ENCODE peak calls at places on chromosomes 13 and 19, in eight cellular contexts. D, B, I, E, G, N, M and L are unnamed samples.
A peak's percentile ranks its signal among the peaks of the same experiment; 100 is the strongest.

GRCh38 chr13:60990032-60990733 is 425.5 kb downstream of the PCDH20 start:
- DNase-seq in M (no peak), D (no peak), G (no peak), N (no peak), B (no peak), I (no peak), E (no peak), L (no peak)

GRCh38 chr19:21912654-21913053 is 76.7 kb upstream of the ZNF43 start:
- DNase-seq in I (no peak), B (no peak), N (no peak), G (no peak), D (no peak), M (no peak), E (no peak), L (no peak)

GRCh38 chr19:38031423-38031770 is 124.4 kb downstream of the SIPA1L3 start:
- DNase-seq in B (peak; percentile 87), E (no peak), D (peak; percentile 91), N (no peak), M (no peak), I (peak; percentile 78), G (no peak), L (peak; percentile 91)

GRCh38 chr13:48761256-48761655 is 107.5 kb downstream of the CYSLTR2 start:
- DNase-seq in E (no peak), I (no peak), M (no peak), N (no peak), G (no peak), D (no peak), B (peak; percentile 58), L (no peak)

GRCh38 chr13:46885018-46885417 is 11.8 kb downstream of the HTR2A start:
- DNase-seq in E (no peak), N (no peak), I (no peak), B (peak; percentile 49), D (no peak), G (no peak), M (no peak), L (no peak)

GRCh38 chr19:3986260-3987041 is 1.2 kb upstream of the EEF2 start:
- DNase-seq in B (peak; percentile 73), M (peak; percentile 51), I (peak; percentile 87), E (peak; percentile 72), G (peak; percentile 69), N (no peak), D (peak; percentile 85), L (peak; percentile 77)

GRCh38 chr19:33988601-33989000 is 183.7 kb upstream of the LSM14A start:
- DNase-seq in E (no peak), B (peak; percentile 1), I (no peak), D (no peak), M (no peak), N (no peak), G (no peak), L (no peak)

GRCh38 chr19:29211562-29212416 is 1.2 kb downstream of the UQCRFS1 start:
- DNase-seq in M (peak; percentile 60), N (no peak), D (peak; percentile 27), B (peak; percentile 12), G (no peak), E (no peak), I (peak; percentile 16), L (peak; percentile 5)

GRCh38 chr19:19507354-19507753 is 8.0 kb downstream of the TSSK6 start:
- DNase-seq in G (no peak), N (no peak), I (no peak), B (no peak), E (no peak), D (no peak), M (no peak), L (no peak)

GRCh38 chr19:36436531-36436930 is 18.1 kb upstream of the ZFP82 start:
- DNase-seq in D (peak; percentile 21), M (no peak), E (no peak), N (no peak), B (no peak), G (no peak), I (peak; percentile 13), L (no peak)

GRCh38 chr13:73967397-73968165 is 166.6 kb downstream of the KLF12 start:
- DNase-seq in B (no peak), D (no peak), M (no peak), N (no peak), E (no peak), G (no peak), I (no peak), L (no peak)

GRCh38 chr13:59211636-59212035 is 952.1 kb downstream of the DIAPH3 start:
- DNase-seq in M (no peak), B (no peak), G (no peak), E (no peak), D (no peak), I (no peak), N (no peak), L (no peak)

DNA sequence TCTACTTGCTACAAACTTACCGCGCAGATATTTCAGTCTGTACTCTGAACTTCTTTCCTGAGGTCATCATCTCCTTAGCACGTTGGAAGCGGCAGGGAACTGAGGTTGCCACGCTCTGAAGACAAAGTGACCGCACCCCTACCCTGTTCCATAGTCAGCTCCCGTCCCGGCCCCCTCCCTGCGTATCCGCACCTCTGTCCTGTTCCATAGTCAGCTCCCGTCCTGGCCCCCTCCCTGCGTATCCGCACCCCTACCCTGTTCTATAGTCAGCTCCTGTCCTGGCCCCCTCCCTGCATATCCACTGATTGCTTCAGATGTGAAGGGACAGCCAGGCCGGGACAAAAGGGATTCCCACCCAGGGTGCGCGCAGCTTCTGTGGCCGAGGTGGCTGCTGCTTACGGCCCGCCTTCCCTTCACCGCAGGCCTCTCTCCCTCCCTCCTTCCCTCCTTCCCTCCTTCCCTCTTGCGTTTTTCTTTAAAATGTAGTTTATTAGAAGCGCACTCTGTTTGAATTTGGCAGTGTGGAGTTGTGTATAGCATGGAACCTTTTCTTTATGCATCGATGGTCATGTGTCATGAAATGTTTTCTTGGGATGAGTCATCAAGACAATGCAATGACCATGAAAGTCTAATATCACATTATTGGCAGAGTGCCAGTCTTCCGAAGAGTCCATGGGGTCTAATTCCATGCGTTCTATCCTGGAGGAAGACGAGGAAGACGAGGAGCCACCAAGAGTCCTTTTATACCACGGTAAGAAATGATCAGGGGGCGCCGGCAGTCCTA is 21.9 kb upstream of the NDUFS7 start:
- DNase-seq in E (no peak), G (no peak), I (peak; percentile 82), M (no peak), B (peak; percentile 78), N (no peak), D (peak; percentile 81), L (peak; percentile 84)
- H3K4me3 ChIP-seq in E (peak overlapping the region; percentile 38), G (no peak overlapping the region), I (no peak overlapping the region), M (no peak overlapping the region), B (no peak overlapping the region), N (peak overlapping the region; percentile 52), D (peak overlapping the region; percentile 41), L (peak overlapping the region; percentile 27)

DNA sequence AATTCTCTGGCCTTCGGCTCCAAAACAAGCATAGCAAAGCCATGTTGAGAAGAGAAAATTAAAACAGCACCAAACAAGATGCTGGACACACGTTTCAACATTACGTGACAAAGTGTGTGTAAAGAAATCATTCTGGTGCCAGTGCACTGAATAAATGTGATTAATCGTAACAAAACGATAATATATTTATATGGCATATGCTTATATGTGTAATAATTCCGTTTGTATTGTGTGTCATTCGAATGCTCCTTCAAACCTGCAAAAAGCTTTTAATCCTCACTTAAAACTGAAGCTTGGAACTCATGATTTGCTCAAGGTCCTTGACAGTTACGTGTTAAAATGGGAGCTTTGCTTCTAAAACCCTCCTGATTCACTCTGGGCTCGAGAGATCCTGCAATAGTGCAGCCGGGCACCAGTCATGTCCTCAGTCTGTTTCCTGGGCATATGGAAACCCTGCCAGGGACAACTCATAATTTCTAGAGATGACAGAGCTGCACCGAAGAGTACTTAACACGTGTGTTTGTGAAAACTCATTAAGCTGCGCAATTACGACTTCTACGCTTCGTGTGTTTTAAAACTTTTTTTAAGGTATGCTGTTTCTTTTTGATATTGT is 731 bp upstream of the AKAP8L start:
- DNase-seq in N (no peak), E (no peak), D (peak; percentile 5), M (no peak), I (peak; percentile 14), B (no peak), G (no peak), L (no peak)
- TF ChIP-seq CTCF in N (no peak), E (no peak), D (no peak), M (no peak), I (no peak), B (no peak), G (no peak), L (no peak)

DNA sequence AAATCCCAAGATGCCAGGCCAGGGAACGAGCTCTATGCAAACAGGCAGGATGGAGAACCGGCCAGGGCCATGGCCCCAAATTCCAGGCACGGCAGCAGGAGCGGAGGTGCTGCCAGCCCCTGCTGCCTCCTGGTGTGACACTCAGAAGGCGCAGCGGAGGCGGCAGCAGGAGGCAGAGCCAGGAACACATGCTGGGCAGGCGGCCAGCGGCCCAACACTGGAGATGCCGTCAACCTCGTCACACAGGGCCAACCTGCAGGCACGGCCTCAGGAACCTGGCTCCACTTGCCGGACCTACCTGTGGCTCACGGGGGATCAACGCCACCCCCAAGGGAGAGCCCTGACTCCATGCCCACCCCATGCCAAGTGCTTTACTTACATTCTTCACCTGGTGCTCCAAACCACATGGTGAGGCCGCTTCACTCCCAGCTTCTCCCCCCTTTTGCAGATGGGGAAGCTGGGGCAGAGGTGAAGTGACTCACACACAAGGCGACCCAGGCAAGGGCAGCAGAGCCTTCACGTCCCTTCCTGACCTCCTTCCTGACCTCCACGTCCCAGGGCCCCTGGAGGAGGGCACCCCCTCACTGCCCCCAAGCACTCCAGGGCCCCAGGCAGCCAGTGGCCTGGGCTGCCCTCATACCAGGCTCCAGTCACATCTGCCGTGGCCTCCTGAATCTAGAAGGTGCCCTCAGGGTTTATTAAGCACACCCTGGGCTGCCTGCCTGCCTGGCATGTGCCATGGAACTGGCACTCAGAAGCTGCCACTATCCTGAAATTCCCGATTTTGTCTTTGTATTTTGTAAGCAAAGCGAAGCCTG is 43.5 kb downstream of the GGACT start:
- DNase-seq in D (no peak), M (no peak), E (peak; percentile 26), G (no peak), N (peak; percentile 63), B (no peak), I (no peak), L (no peak)
- H3K4me3 ChIP-seq in D (no peak overlapping the region), M (no peak overlapping the region), E (peak overlapping the region; percentile 40), G (no peak overlapping the region), N (no peak overlapping the region), B (no peak overlapping the region), I (no peak overlapping the region), L (no peak overlapping the region)

GRCh38 chr13:79582896-79583295 is 101.9 kb downstream of the NDFIP2 start:
- DNase-seq in N (no peak), E (no peak), M (no peak), G (no peak), I (no peak), D (no peak), B (no peak), L (no peak)

GRCh38 chr13:79581870-79582315 is 100.9 kb downstream of the NDFIP2 start:
- DNase-seq in N (no peak), G (peak; percentile 21), M (no peak), I (peak; percentile 75), B (peak; percentile 3), D (peak; percentile 51), E (peak; percentile 11), L (peak; percentile 37)

GRCh38 chr13:79589605-79590511 is 108.9 kb downstream of the NDFIP2 start:
- DNase-seq in E (no peak), M (no peak), N (no peak), I (peak; percentile 49), B (no peak), G (peak; percentile 21), D (peak; percentile 11), L (no peak)

DNA sequence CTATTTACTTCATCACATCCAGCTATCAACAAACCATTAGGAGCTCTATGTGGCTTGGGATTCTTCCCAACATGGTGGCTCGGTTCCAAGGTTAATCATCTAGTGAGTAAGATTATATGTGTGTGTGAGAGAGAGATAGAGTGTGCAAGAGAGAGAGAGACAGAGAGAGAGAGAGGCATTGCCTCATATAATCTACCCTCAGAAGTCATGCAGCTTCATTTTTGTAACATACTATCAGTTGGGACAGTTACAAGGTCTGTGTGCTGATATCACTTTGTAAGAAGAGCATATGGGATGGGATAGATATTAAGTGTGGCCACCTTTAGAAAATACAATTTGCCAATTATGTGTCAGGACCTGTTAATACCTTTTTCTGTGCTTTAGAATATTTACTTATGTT is 104.1 kb downstream of the NDFIP2 start:
- DNase-seq in I (no peak), N (no peak), G (no peak), D (no peak), M (no peak), B (no peak), E (no peak), L (no peak)
- TF ChIP-seq CTCF in I (no peak), N (no peak), G (no peak), D (no peak), M (no peak), B (no peak), E (no peak), L (no peak)